ENCODE peak calls at places on chromosome 10, in eight cellular contexts. Q is A549, N is stomach, M is right lobe of liver, C is NB4, X is H1, H is ovary, G is heart left ventricle. E is an unnamed sample.

GRCh38 chr10:75402486-75403143 is 1.1 kb upstream of the ZNF503 start:
- DNase-seq in Q (peak), N (peak), M (peak), C (peak), X (no peak), H (peak), G (no peak), E (no peak)

GRCh38 chr10:118870467-118871243 is 115.9 kb upstream of the CACUL1 start:
- DNase-seq in Q (peak), N (no peak), M (no peak), C (peak), X (no peak), H (peak), G (no peak), E (no peak)

GRCh38 chr10:16186564-16186963 is 250.2 kb upstream of the PTER start:
- DNase-seq in Q (no peak), N (no peak), M (no peak), C (no peak), X (no peak), H (no peak), G (no peak), E (no peak)

GRCh38 chr10:37703074-37703473 is 154.3 kb downstream of the ZNF248 start:
- DNase-seq in Q (no peak), N (no peak), M (no peak), C (no peak), X (no peak), H (no peak), G (no peak), E (peak)

GRCh38 chr10:23338155-23338828 is 6.3 kb downstream of the C10orf67 start:
- DNase-seq in Q (no peak), N (no peak), M (peak), C (no peak), X (no peak), H (no peak), G (no peak), E (no peak)

GRCh38 chr10:43038783-43039628 is 37.9 kb upstream of the RET start:
- DNase-seq in Q (no peak), N (no peak), M (no peak), C (no peak), X (peak), H (no peak), G (no peak), E (peak)

GRCh38 chr10:133329401-133330202 is 7.1 kb downstream of the CALY start:
- DNase-seq in Q (peak), N (peak), M (peak), C (peak), X (peak), H (peak), G (peak), E (no peak)

GRCh38 chr10:125692932-125693847 is 10.2 kb upstream of the TEX36 start:
- DNase-seq in Q (no peak), N (no peak), M (no peak), C (no peak), X (no peak), H (no peak), G (no peak), E (no peak)

GRCh38 chr10:77533887-77534278 is 103.7 kb downstream of the KCNMA1 start:
- DNase-seq in Q (peak), N (no peak), M (peak), C (no peak), X (no peak), H (no peak), G (no peak), E (no peak)

GRCh38 chr10:91420868-91421267 is 10.7 kb downstream of the HECTD2 start:
- DNase-seq in Q (no peak), N (no peak), M (no peak), C (peak), X (no peak), H (no peak), G (no peak), E (no peak)

GRCh38 chr10:128046934-128047251 is 79.3 kb downstream of the MKI67 start:
- DNase-seq in Q (no peak), N (no peak), M (no peak), C (no peak), X (no peak), H (no peak), G (no peak), E (no peak)
- H3K4me3 ChIP-seq in Q (no peak), N (no peak), M (no peak), C (peak), X (no peak), H (no peak), G (peak), E (no peak)

DNA sequence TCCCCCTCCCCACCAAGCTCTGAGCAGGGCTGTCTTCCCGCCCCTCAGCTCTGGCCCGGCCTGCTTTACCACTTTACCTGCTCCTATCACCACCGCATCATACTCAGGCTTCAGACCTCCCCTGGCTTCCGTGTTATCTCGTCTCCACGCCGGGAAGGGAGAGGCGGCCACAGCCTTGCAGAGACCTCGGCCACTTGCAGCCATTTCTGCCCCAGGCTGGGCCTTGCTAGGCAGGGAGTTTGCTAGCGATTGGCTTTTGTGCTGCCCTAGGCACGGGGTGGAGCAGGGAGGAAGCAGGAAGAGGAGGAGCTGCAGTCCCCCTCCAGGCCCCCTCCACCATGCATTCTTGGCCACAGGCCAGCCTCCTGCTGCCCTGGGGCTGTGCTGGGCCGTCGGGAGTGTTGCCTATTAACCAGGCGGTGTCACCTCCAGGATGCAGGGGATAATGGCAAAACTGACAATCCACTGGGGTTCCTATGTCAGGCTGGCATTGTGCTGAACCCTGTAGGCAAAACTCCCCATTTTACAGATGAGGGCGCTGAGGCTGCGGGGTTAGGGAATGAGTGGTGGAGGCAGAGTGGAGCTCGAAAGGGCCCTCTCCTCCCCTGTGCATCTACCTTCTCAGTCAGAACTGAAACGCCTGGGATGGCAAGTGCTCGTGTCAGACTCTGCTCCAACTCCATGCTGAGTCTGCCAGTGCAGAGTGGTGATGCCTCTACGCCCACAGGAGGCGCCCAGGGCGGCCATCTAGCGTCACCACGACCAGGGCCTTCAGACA is at the start of gene PYROXD2:
- DNase-seq in Q (peak), N (peak), M (peak), C (peak), X (peak), H (peak), G (peak), E (no peak)
- TF ChIP-seq POLR2A in Q (peak), N (no peak), M (peak), C (peak), X (peak), H (peak), G (peak), E (peak)

DNA sequence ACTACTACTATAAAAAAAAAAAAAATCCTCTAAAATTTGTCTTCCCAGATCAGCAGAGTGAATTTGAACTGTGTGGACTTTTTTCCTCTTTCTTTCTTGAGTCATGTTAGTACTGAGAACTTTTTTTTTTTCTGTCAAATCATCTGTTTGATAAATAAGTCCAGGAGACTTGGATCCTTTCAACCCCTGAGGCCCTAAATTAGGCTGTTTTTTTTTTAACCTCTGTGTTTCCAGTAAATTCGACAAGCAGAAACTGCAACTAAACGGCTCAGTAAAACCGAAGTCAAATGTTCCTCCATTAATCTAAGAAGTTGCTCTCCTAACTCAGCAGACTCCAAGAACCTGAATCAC is 2.7 kb downstream of the MAP3K8 start:
- DNase-seq in Q (no peak), N (no peak), M (no peak), C (no peak), X (no peak), H (no peak), G (no peak), E (no peak)
- H3K4me3 ChIP-seq in Q (peak), N (peak), M (peak), C (peak), X (no peak), H (peak), G (peak), E (peak)

DNA sequence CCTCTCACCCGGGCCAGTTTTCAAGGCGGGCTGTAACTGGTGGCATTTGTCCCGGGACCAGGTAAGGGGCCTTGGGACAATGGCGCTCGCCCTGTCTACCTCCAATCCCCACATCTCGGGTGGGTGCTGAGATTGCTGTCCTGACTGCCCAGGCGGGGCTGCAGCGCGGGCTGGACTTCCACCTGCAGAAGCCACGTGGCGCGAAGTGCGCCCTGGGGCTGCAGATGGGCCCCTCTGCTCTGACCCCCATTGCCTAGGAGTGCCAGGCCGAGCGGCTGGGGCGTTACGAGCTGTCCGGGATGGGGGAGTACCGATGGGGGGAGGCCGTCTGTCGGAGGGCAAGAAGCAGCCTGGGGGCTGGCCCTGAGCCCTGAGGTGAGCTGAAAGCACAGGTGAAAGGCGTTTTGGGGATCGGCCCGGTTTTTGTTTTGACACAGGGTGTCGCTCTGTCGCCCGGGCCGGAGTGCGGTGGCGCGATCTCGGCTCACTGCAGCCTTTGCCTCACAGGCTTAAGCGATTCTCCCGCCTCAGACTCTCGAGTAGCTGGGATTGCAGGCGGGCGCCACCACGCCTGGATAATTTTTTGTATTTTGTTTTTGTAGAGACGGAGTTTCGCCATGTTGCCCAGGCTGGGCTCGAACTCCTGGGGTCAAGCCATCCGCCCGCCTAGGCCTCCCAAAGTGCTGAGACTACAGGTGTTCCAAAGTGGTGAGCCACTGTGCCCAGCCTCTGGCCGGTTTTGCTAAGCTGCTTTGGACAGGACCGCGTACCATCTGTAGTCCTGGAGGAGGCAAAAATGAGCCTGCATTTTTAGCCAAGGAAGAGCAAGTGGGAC is at the start of gene SFXN2:
- DNase-seq in Q (no peak), N (peak), M (no peak), C (peak), X (no peak), H (no peak), G (no peak), E (no peak)
- TF ChIP-seq POLR2A in Q (peak), N (no peak), M (peak), C (peak), X (peak), H (no peak), G (no peak), E (no peak)

GRCh38 chr10:21503580-21503979 is 21.9 kb downstream of the SKIDA1 start:
- DNase-seq in Q (no peak), N (no peak), M (no peak), C (no peak), X (no peak), H (no peak), G (no peak), E (no peak)
- H3K4me3 ChIP-seq in Q (no peak), N (no peak), M (no peak), C (no peak), X (no peak), H (no peak), G (no peak), E (no peak)

GRCh38 chr10:110498087-110498981 is 627 bp downstream of the DUSP5 start:
- DNase-seq in Q (no peak), N (peak), M (peak), C (peak), X (peak), H (peak), G (peak), E (no peak)
- TF ChIP-seq POLR2A in Q (peak), N (no peak), M (no peak), C (no peak), X (no peak), H (no peak), G (no peak), E (no peak)

DNA sequence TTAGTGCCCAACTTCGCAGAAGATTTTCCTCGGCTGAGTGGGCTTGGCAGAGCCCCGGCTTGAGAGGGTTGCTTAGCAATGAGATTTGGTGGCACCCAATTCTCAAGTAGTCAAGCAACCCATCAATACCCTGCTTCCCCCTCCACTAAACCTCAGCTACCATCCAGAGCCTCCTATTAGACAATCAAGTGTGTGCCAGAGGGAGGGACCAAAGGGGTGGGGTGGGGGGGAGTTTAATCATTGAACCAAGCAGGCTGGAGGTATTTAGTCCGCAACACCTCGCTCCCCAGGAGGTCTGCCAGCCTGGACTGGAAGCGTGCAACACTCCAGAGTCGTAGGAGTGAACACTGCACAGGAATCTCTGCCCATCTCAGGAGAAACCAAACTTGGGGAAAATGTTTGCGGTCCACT is at the start of gene HKDC1:
- DNase-seq in Q (peak), N (no peak), M (no peak), C (no peak), X (no peak), H (no peak), G (no peak), E (no peak)
- H3K4me3 ChIP-seq in Q (peak), N (no peak), M (peak), C (no peak), X (no peak), H (no peak), G (no peak), E (no peak)

DNA sequence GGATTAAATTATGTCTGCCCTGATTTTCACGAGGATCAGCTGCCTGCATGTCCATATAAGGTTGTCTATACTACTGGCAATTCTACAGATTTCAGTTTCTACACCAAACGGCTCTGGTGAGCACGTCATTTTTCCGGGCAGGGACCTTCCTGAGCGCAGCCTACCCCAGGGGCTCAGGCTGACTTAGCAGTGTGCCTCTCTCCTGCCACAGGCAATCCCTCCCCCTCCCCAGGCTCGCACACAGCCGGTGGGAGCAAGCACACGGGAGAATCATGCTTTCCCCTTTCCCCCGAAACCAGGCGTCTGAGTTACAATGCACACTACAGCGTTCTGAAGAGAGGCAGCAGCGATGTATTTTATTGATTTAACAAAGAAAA is 1.7 kb downstream of the KLF6 start:
- DNase-seq in Q (no peak), N (peak), M (peak), C (peak), X (peak), H (peak), G (peak), E (no peak)
- TF ChIP-seq POLR2A in Q (no peak), N (no peak), M (peak), C (no peak), X (no peak), H (peak), G (no peak), E (no peak)

DNA sequence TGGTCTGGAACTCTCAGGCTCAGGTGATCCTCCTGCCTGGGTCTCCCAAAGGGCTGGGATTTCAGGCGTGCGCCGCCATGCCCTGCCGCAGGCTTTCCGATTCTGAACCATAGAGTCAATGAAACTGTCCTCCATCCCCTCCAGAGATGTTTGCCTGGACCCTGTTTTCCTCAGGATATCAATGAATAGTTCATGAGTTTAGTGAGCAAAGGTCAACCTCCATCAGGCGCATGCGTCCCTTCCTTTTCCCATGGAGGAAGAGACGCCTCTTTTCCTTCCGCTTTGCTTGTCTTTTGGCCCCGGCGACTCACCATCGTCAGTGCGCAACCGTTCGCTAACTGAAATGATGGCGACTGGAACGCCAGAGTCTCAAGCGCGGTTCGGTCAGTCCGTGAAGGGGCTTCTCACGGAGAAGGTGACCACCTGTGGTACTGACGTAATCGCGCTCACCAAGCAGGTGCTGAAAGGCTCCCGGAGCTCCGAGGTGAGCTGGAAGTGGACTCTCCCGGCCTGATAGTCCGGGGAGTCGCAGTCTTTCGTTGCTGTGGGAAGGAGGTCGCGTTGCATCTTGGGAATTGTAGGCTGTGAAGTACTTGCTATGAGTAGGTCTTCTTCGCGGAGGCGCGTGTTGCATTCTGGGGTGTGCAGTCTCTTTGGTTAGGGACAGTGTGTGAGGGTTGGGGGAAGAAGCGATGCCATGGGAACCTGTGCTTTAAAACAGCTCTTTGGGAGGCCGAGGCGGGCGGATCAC is at the start of gene BORCS7:
- DNase-seq in Q (peak), N (peak), M (peak), C (peak), X (peak), H (peak), G (peak), E (no peak)
- H3K4me3 ChIP-seq in Q (peak), N (peak), M (peak), C (peak), X (peak), H (peak), G (peak), E (peak)

GRCh38 chr10:116659049-116659670 is 38.4 kb downstream of the PNLIPRP2 start:
- DNase-seq in Q (no peak), N (no peak), M (no peak), C (no peak), X (no peak), H (no peak), G (no peak), E (no peak)

GRCh38 chr10:116664631-116665030 is 43.9 kb downstream of the PNLIPRP2 start:
- DNase-seq in Q (no peak), N (no peak), M (no peak), C (no peak), X (peak), H (peak), G (no peak), E (peak)

GRCh38 chr10:116663342-116663741 is 42.6 kb downstream of the PNLIPRP2 start:
- DNase-seq in Q (no peak), N (no peak), M (no peak), C (no peak), X (no peak), H (peak), G (no peak), E (no peak)

GRCh38 chr10:116658152-116658551 is 37.4 kb downstream of the PNLIPRP2 start:
- DNase-seq in Q (no peak), N (no peak), M (no peak), C (no peak), X (no peak), H (no peak), G (no peak), E (no peak)

GRCh38 chr10:116660860-116661259 is 40.1 kb downstream of the PNLIPRP2 start:
- DNase-seq in Q (no peak), N (no peak), M (no peak), C (no peak), X (no peak), H (no peak), G (no peak), E (no peak)
- TF ChIP-seq POLR2A in Q (no peak), N (no peak), M (no peak), C (no peak), X (no peak), H (no peak), G (no peak), E (no peak)

E was measured in vagina.